ENCODE peak calls at places on chromosomes 13 and 19, in four cellular contexts. D is amygdala, R is smooth muscle cell of the brain vasculature, L is NCI-H1105. C is an unnamed sample.

GRCh38 chr19:45154064-45154827 is 6.5 kb downstream of the NKPD1 start:
- DNase-seq in D (no peak), R (peak), L (no peak), C (no peak)

GRCh38 chr13:76879211-76879875 is 6.9 kb downstream of the KCTD12 start:
- DNase-seq in D (no peak), R (no peak), L (no peak), C (no peak)

GRCh38 chr19:54576411-54576976 is 2.9 kb downstream of the LILRA2 start:
- DNase-seq in D (no peak), R (no peak), L (no peak), C (no peak)

GRCh38 chr13:63516124-63516523 is 2100.5 kb upstream of the PCDH20 start:
- DNase-seq in D (no peak), R (no peak), L (no peak), C (no peak)

GRCh38 chr19:8832132-8833021 is at the start of the genes MBD3L1 and ZNF558:
- DNase-seq in D (peak), R (peak), L (peak), C (peak)

GRCh38 chr13:110244096-110244830 is 62.7 kb downstream of the COL4A1 start:
- DNase-seq in D (no peak), R (no peak), L (no peak), C (no peak)

GRCh38 chr19:42322305-42322704 is 3.1 kb upstream of the MEGF8 start:
- DNase-seq in D (no peak), R (no peak), L (no peak), C (no peak)

GRCh38 chr19:56282809-56283208 is 10.3 kb downstream of the EDDM13 start:
- DNase-seq in D (no peak), R (no peak), L (no peak), C (no peak)

GRCh38 chr19:6510618-6511017 is 8.5 kb upstream of the TUBB4A start:
- DNase-seq in D (no peak), R (no peak), L (no peak), C (no peak)

GRCh38 chr13:36030670-36031331 is 100.4 kb downstream of the DCLK1 start:
- DNase-seq in D (no peak), R (peak), L (no peak), C (no peak)

GRCh38 chr19:45211751-45212381 is 33.3 kb downstream of the BLOC1S3 start:
- DNase-seq in D (no peak), R (no peak), L (no peak), C (no peak)

GRCh38 chr19:55175117-55175867 is 4.8 kb downstream of the SYT5 start:
- DNase-seq in D (no peak), R (no peak), L (no peak), C (no peak)

GRCh38 chr19:36418287-36419001 is at the start of gene ZFP82:
- DNase-seq in D (peak), R (peak), L (peak), C (peak)

GRCh38 chr13:113002206-113002821 is 33.3 kb downstream of the MCF2L start:
- DNase-seq in D (no peak), R (no peak), L (peak), C (peak)

GRCh38 chr19:19420570-19421301 is 15.3 kb downstream of the GATAD2A start:
- DNase-seq in D (no peak), R (no peak), L (no peak), C (no peak)

GRCh38 chr19:10514211-10515145 is 2.8 kb downstream of the S1PR5 start:
- DNase-seq in D (no peak), R (no peak), L (no peak), C (no peak)

GRCh38 chr13:97131447-97131846 is 90.7 kb upstream of the MBNL2 start:
- DNase-seq in D (no peak), R (no peak), L (no peak), C (no peak)